ENCODE peak calls at places on chromosomes 11 and 22, in six cellular contexts. U is A549; V is CD4-positive, alpha-beta memory T cell; N is RWPE2; W is cardiac muscle cell; E is adipocyte. I is an unnamed sample.

GRCh38 chr11:12179019-12179418 is 68.6 kb downstream of the MICAL2 start:
- DNase-seq in U (no peak), V (no peak), N (no peak), W (no peak), E (no peak), I (no peak)

GRCh38 chr22:30188911-30189310 is 57.6 kb downstream of the LIF start:
- DNase-seq in U (no peak), V (no peak), N (no peak), W (no peak), E (no peak), I (no peak)

GRCh38 chr11:95911369-95911759 is 12.5 kb downstream of the MTMR2 start:
- DNase-seq in U (no peak), V (no peak), N (no peak), W (no peak), E (no peak), I (no peak)

GRCh38 chr11:96391698-96392307 is 2.0 kb downstream of the JRKL start:
- DNase-seq in U (no peak), V (no peak), N (no peak), W (no peak), E (peak), I (no peak)

GRCh38 chr22:22593964-22594656 is 35.0 kb upstream of the PRAME start:
- DNase-seq in U (no peak), V (peak), N (no peak), W (peak), E (peak), I (peak)

GRCh38 chr11:67120881-67121710 is 2.0 kb downstream of the KDM2A start:
- DNase-seq in U (no peak), V (peak), N (no peak), W (peak), E (peak), I (peak)

GRCh38 chr22:19912236-19912999 is 29.2 kb upstream of the COMT start:
- DNase-seq in U (no peak), V (no peak), N (no peak), W (no peak), E (no peak), I (no peak)

GRCh38 chr11:128532571-128533091 is 54.7 kb downstream of the ETS1 start:
- DNase-seq in U (no peak), V (no peak), N (no peak), W (no peak), E (no peak), I (no peak)

GRCh38 chr11:29190313-29190712 is 826.5 kb downstream of the KCNA4 start:
- DNase-seq in U (no peak), V (no peak), N (no peak), W (no peak), E (no peak), I (no peak)

GRCh38 chr11:111411456-111411855 is 32.4 kb upstream of the POU2AF1 start:
- DNase-seq in U (no peak), V (no peak), N (no peak), W (no peak), E (no peak), I (no peak)

GRCh38 chr22:43535741-43536140 is 123.9 kb downstream of the MPPED1 start:
- DNase-seq in U (no peak), V (no peak), N (no peak), W (no peak), E (no peak), I (no peak)

GRCh38 chr22:22986640-22987039 is 83.7 kb upstream of the GNAZ start:
- DNase-seq in U (no peak), V (no peak), N (no peak), W (no peak), E (no peak), I (no peak)

GRCh38 chr11:64461081-64461480 is 102.1 kb downstream of the RPS6KA4 start:
- DNase-seq in U (no peak), V (no peak), N (no peak), W (no peak), E (no peak), I (no peak)

GRCh38 chr11:131463609-131464008 is 93.2 kb downstream of the NTM start:
- DNase-seq in U (no peak), V (no peak), N (no peak), W (no peak), E (no peak), I (no peak)

GRCh38 chr11:363948-364761 is 5.1 kb upstream of the B4GALNT4 start:
- DNase-seq in U (peak), V (peak), N (no peak), W (no peak), E (no peak), I (peak)

GRCh38 chr11:128956401-128957203 is 13.9 kb upstream of the TP53AIP1 start:
- DNase-seq in U (peak), V (peak), N (no peak), W (peak), E (peak), I (peak)

GRCh38 chr22:20243545-20244249 is 24.4 kb downstream of the RTN4R start:
- DNase-seq in U (peak), V (peak), N (no peak), W (peak), E (peak), I (peak)

GRCh38 chr22:27220349-27220748 is 563.0 kb downstream of the MIAT start:
- DNase-seq in U (no peak), V (no peak), N (no peak), W (peak), E (peak), I (no peak)

GRCh38 chr22:42649261-42650056 is at the start of gene CYB5R3:
- DNase-seq in U (peak), V (peak), N (no peak), W (peak), E (peak), I (peak)

GRCh38 chr11:58770627-58771457 is 39.1 kb upstream of the GLYAT start:
- DNase-seq in U (no peak), V (no peak), N (peak), W (no peak), E (peak), I (peak)

GRCh38 chr22:19178065-19178658 is 374 bp downstream of the SLC25A1 start:
- DNase-seq in U (peak), V (peak), N (no peak), W (no peak), E (peak), I (no peak)

GRCh38 chr11:12266943-12267342 is 110.4 kb upstream of the PARVA start:
- DNase-seq in U (no peak), V (no peak), N (no peak), W (no peak), E (no peak), I (no peak)

GRCh38 chr22:40044870-40045834 is 50.4 kb downstream of the FAM83F start:
- DNase-seq in U (peak), V (peak), N (no peak), W (peak), E (peak), I (peak)

GRCh38 chr22:33539902-33540751 is 380.1 kb downstream of the LARGE1 start:
- DNase-seq in U (peak), V (no peak), N (no peak), W (no peak), E (no peak), I (peak)

GRCh38 chr11:122108192-122108799 is 7.7 kb downstream of the BLID start:
- DNase-seq in U (no peak), V (no peak), N (no peak), W (peak), E (no peak), I (peak)

GRCh38 chr22:46196268-46196667 is 45.9 kb downstream of the PPARA start:
- DNase-seq in U (no peak), V (no peak), N (no peak), W (no peak), E (no peak), I (no peak)

GRCh38 chr11:9214765-9215164 is 50.4 kb downstream of the DENND5A start:
- DNase-seq in U (no peak), V (no peak), N (no peak), W (peak), E (no peak), I (no peak)

GRCh38 chr22:26718905-26719304 is 61.5 kb downstream of the MIAT start:
- DNase-seq in U (peak), V (no peak), N (no peak), W (peak), E (peak), I (no peak)

GRCh38 chr11:67389477-67389876 is 2.3 kb upstream of the RAD9A start:
- DNase-seq in U (peak), V (peak), N (no peak), W (no peak), E (peak), I (peak)

GRCh38 chr11:47271961-47272661 is 2.2 kb downstream of the MADD start:
- DNase-seq in U (no peak), V (no peak), N (no peak), W (no peak), E (no peak), I (peak)
- H3K4me3 ChIP-seq in U (no peak), V (no peak), N (no peak), W (peak), E (no peak), I (peak)

DNA sequence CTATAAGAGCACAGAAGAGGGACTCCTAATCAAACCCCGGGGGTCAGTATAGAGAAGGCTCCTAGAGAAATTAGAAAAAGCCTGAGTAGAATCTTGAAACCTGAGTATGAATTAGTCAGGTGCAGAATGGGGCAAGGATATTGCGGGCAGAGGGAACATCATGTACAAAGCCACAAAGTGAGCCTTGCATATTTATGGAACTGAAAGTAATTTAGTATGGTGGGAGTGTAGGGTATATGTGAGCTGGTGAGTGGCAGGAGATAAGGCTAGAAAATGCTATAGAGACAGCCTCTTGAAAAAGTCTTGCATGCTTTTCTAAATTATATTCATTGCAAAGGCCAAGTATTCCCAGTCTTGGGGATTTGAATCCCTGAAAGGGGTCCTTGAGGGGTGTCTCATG is 93.7 kb downstream of the STIM1 start:
- DNase-seq in U (no peak), V (peak), N (no peak), W (no peak), E (no peak), I (peak)
- H3K4me3 ChIP-seq in U (no peak), V (peak), N (no peak), W (no peak), E (no peak), I (no peak)

DNA sequence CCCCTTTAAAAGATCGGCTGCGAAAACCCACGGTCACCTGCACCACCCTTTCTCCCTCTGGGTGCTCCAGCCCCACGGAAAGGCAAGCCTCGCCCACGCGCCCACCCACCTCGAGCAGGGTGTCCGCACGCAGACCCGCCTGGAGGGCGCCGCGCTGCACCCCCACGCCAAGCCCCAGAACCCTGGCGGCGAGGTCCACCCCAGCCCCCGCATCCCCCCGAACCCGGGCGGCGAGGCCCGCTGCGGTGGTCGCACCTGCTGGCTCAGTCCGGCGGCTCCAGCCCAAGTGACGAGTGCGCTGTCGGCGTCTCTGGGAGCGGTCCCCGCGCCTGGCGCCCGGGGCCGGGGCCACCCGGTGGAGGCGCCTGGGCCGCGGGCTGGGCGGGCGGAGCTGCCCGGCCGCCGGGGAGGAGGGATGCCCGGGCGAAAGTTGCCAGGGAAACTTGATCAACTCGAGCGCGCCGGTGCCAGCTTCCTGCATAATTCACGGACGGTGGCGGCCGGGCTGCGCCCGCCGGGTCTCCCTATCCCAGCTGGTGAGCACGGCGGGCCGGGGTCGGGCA is 1.1 kb downstream of the SHANK2 start:
- DNase-seq in U (peak), V (no peak), N (no peak), W (peak), E (peak), I (no peak)
- H3K4me3 ChIP-seq in U (peak), V (no peak), N (peak), W (peak), E (peak), I (no peak)

DNA sequence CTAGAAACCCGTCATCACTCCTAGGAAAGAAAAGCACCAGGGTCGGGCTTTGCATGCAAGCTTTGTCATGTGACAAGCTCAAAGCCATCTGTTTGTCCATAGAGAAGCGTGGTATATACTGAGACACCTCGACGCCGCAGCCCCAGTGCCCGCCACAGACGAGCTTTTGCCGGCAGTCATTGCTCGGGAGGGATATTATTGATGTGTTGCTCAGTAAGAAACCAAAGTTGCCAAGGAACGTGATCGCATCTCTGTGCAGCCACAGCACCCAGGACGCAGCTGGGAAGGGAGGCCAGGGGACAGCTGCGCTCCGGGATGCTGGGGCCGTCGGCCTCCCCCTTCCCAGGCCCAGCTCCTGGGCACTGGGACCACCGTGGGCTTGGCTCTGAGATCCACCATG is 89.5 kb upstream of the KCNQ1OT1 start:
- DNase-seq in U (no peak), V (no peak), N (no peak), W (no peak), E (no peak), I (no peak)
- H3K4me3 ChIP-seq in U (no peak), V (no peak), N (no peak), W (no peak), E (no peak), I (no peak)

GRCh38 chr11:117197516-117198456 is 1.4 kb upstream of the TAGLN start:
- DNase-seq in U (no peak), V (no peak), N (no peak), W (peak), E (peak), I (no peak)
- H3K4me3 ChIP-seq in U (no peak), V (no peak), N (no peak), W (no peak), E (peak), I (no peak)

GRCh38 chr11:72701466-72701865 is 27.2 kb upstream of the PDE2A start:
- DNase-seq in U (no peak), V (no peak), N (no peak), W (no peak), E (no peak), I (no peak)

GRCh38 chr11:72704028-72704782 is 30.0 kb upstream of the PDE2A start:
- DNase-seq in U (no peak), V (no peak), N (no peak), W (no peak), E (peak), I (no peak)

GRCh38 chr11:72702096-72702495 is 27.9 kb upstream of the PDE2A start:
- DNase-seq in U (no peak), V (no peak), N (no peak), W (no peak), E (no peak), I (no peak)

GRCh38 chr11:72703281-72704008 is 29.2 kb upstream of the PDE2A start:
- DNase-seq in U (no peak), V (no peak), N (no peak), W (peak), E (peak), I (no peak)

GRCh38 chr11:72702842-72703241 is 28.6 kb upstream of the PDE2A start:
- DNase-seq in U (no peak), V (no peak), N (no peak), W (no peak), E (no peak), I (no peak)
- H3K4me3 ChIP-seq in U (no peak), V (no peak), N (no peak), W (no peak), E (peak), I (no peak)

DNA sequence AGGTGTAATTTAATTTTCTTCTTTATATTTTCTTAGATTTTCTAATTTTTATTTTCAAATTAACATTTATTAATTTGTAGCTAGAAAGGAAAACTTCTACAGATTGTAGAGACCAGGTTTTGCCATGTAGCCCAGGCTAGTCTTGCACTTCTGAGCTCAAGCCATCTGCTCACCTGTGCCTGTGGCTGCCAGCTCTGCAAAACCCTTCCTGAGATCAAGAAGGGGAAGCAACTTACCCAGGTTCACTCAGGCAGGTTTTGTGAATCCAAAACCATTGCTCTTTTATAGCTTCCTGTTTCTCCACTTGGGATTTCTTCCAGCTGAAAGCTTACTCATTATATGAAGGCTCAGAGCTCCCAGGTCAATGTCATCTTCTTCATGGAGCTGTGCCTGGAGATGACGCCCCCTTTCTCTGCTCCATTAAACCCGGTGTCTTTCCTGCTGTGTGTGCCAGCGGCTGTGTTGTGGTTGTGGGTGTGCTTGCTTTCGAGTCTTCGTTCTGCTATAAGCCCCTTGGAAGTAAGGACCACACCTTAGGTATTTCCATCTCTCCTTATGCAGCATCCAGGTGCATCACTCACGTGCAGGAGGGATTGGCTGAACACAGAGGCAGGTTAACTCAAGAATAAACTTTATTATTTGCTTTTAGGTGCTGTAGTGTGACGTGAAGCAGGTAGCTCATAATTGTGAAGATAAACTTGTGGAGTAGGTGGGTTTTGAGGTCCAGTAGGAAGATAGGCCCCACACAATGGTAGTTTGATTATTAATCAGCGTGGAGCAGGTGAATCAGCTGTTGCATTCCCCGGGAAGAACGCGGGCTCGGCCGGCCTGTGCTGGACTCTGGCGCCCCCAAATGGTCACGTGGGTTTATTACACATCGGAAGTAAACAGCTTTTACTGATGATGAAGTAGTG is 42.2 kb upstream of the INCENP start:
- DNase-seq in U (peak), V (peak), N (no peak), W (peak), E (peak), I (peak)
- H3K4me3 ChIP-seq in U (no peak), V (no peak), N (no peak), W (no peak), E (peak), I (no peak)

GRCh38 chr11:124896821-124897391 is 759 bp downstream of the ROBO4 start:
- DNase-seq in U (no peak), V (no peak), N (no peak), W (peak), E (no peak), I (no peak)

GRCh38 chr11:124898711-124899110 is 1.0 kb upstream of the ROBO4 start:
- DNase-seq in U (no peak), V (no peak), N (no peak), W (peak), E (peak), I (no peak)

GRCh38 chr11:124899376-124900145 is 1.9 kb upstream of the ROBO4 start:
- DNase-seq in U (no peak), V (no peak), N (no peak), W (no peak), E (peak), I (no peak)

GRCh38 chr11:124896071-124896750 is 1.5 kb downstream of the ROBO4 start:
- DNase-seq in U (no peak), V (no peak), N (no peak), W (no peak), E (no peak), I (no peak)

DNA sequence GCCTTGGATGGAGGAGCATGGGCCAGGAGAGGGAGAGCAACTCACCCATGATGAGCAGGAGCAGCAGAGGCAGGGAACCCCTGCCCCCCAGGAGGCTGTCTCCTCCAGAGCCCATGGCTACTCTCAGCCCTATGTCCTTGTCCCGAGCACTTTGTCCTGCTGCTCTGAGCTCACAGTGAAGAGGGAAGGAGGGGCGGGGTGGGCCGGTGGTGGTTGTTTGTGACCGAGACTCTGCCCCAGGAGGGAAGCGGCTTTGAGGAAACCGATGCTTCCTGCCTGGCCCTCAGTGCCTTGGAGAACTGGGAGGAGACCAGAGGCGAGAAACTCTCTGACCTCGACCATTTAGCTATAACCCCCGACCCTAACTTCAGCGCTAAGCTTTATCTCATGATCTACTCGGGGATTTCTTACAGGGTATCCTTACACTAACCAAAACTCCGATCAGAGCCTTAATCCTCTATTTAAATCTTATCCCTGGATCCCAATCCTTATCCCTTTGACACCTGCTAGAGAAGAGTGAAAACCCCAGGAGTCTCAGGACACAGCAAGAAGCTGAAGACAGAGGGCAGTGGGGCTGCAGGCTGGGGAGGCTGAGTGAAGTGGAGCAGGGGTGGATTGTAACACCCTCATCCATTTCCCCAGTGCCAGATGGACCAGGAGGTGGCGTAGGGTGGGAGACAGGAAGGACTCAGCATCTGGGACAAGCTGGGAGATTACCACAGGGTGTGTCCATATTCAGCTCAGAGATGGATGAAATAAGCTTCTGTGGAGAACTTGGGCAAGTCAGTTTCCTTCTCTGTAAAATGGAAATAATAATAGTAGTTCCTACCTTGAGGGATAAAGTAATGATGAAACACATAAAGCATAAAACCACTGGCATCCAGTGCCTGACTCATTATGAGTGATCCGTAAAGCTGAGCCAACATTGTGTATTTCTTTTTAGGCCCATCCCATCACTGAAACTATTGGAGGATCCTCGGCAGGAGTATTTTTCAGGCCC is at the start of gene ROBO4:
- DNase-seq in U (no peak), V (no peak), N (no peak), W (peak), E (peak), I (no peak)
- H3K4me3 ChIP-seq in U (no peak), V (no peak), N (no peak), W (no peak), E (no peak), I (no peak)